ENCODE peak calls at places on chromosomes 5 and 9, in seven cellular contexts. X is NCI-H1092, T is GM12878, C is RWPE1, S is suprapubic skin, F is AG04449, N is stomach. P is an unnamed sample.

GRCh38 chr5:140329739-140330481 is 16.5 kb downstream of the HBEGF start:
- DNase-seq in X (no peak), F (no peak), S (no peak), N (no peak), C (no peak), T (no peak), P (no peak)

GRCh38 chr5:106894964-106895363 is 775.8 kb downstream of the EFNA5 start:
- DNase-seq in X (no peak), S (no peak), N (no peak), C (no peak), T (no peak), F (no peak), P (peak)

GRCh38 chr5:150272531-150272930 is 17.0 kb downstream of the CAMK2A start:
- DNase-seq in F (no peak), T (no peak), S (no peak), C (peak), X (peak), N (no peak), P (peak)

GRCh38 chr5:112960861-112961504 is 15.6 kb upstream of the DCP2 start:
- DNase-seq in F (no peak), S (no peak), T (no peak), N (no peak), C (no peak), X (no peak), P (no peak)

GRCh38 chr9:123867034-123867433 is 62.9 kb downstream of the DENND1A start:
- DNase-seq in X (no peak), C (no peak), F (no peak), S (no peak), T (no peak), N (no peak), P (no peak)

GRCh38 chr9:4022435-4023067 is 277.3 kb downstream of the GLIS3 start:
- DNase-seq in N (no peak), S (no peak), X (no peak), T (no peak), F (no peak), C (no peak), P (peak)

GRCh38 chr9:107367727-107368502 is 84.8 kb downstream of the RAD23B start:
- DNase-seq in X (no peak), F (no peak), T (no peak), N (no peak), S (no peak), C (no peak), P (no peak)

GRCh38 chr5:10319202-10319851 is 11.6 kb upstream of the CMBL start:
- DNase-seq in S (no peak), T (no peak), F (no peak), X (no peak), N (no peak), C (no peak), P (peak)

GRCh38 chr9:76691761-76692313 is 72.4 kb upstream of the PCA3 start:
- DNase-seq in X (peak), N (no peak), C (no peak), T (no peak), F (no peak), S (no peak), P (no peak)

GRCh38 chr9:113148996-113149960 is 1.5 kb upstream of the SLC31A2 start:
- DNase-seq in N (no peak), F (no peak), C (no peak), T (no peak), S (no peak), X (no peak), P (no peak)

GRCh38 chr5:96146675-96147074 is 185.0 kb upstream of the ELL2 start:
- DNase-seq in T (peak), F (peak), C (peak), S (no peak), X (no peak), N (no peak), P (peak)

GRCh38 chr5:111997308-111998159 is 240.5 kb upstream of the NREP start:
- DNase-seq in T (no peak), S (peak), N (no peak), C (peak), F (peak), X (no peak), P (peak)

GRCh38 chr9:22203371-22204138 is 194.4 kb upstream of the CDKN2B start:
- DNase-seq in T (no peak), N (no peak), X (no peak), S (no peak), C (no peak), F (no peak), P (peak)

GRCh38 chr9:76396597-76396996 is 2.4 kb upstream of the RFK start:
- DNase-seq in T (no peak), C (no peak), F (no peak), X (no peak), N (no peak), S (no peak), P (no peak)

GRCh38 chr5:52822437-52822836 is 34.7 kb downstream of the ITGA1 start:
- DNase-seq in X (no peak), F (no peak), S (peak), T (no peak), C (no peak), N (no peak), P (peak)

GRCh38 chr9:99730063-99730462 is 91.6 kb upstream of the NR4A3 start:
- DNase-seq in N (no peak), X (no peak), S (no peak), C (no peak), F (no peak), T (no peak), P (no peak)

GRCh38 chr5:154110781-154111180 is 72.0 kb downstream of the MFAP3 start:
- DNase-seq in N (no peak), C (no peak), X (no peak), S (no peak), T (no peak), F (no peak), P (peak)

GRCh38 chr5:158471179-158471924 is 612.4 kb upstream of the CLINT1 start:
- DNase-seq in S (no peak), X (peak), T (no peak), C (no peak), F (no peak), N (no peak), P (no peak)

GRCh38 chr5:115069087-115069968 is 100.4 kb downstream of the TRIM36 start:
- DNase-seq in N (peak), S (no peak), C (peak), T (peak), X (no peak), F (peak), P (peak)

GRCh38 chr5:137370511-137371071 is 128.5 kb downstream of the SPOCK1 start:
- DNase-seq in C (peak), F (peak), S (no peak), X (no peak), T (no peak), N (no peak), P (no peak)

GRCh38 chr5:81838307-81838906 is 87.5 kb upstream of the SSBP2 start:
- DNase-seq in S (no peak), X (no peak), C (no peak), F (no peak), T (no peak), N (no peak), P (peak)

GRCh38 chr5:93583799-93584530 is 943 bp downstream of the NR2F1 start:
- DNase-seq in F (no peak), X (peak), N (no peak), S (no peak), T (no peak), C (peak), P (no peak)

GRCh38 chr9:33320568-33321261 is 30.4 kb downstream of the NFX1 start:
- DNase-seq in X (no peak), C (peak), N (no peak), T (no peak), F (peak), S (no peak), P (peak)

GRCh38 chr9:128689820-128690683 is 1.0 kb downstream of the SET start:
- DNase-seq in T (no peak), C (peak), S (no peak), N (peak), X (peak), F (no peak), P (no peak)

GRCh38 chr9:14417230-14417629 is 103.3 kb upstream of the NFIB start:
- DNase-seq in C (no peak), F (no peak), T (no peak), S (no peak), N (no peak), X (no peak), P (peak)

GRCh38 chr9:103700558-103700957 is 393.6 kb upstream of the SMC2 start:
- DNase-seq in C (no peak), X (no peak), S (no peak), N (no peak), T (no peak), F (no peak), P (no peak)

GRCh38 chr9:126830827-126831226 is 26.0 kb downstream of the ZBTB43 start:
- DNase-seq in N (no peak), X (no peak), C (no peak), S (no peak), T (no peak), F (no peak), P (no peak)

GRCh38 chr9:129623331-129623730 is 2.4 kb upstream of the C9orf50 start:
- DNase-seq in X (no peak), C (no peak), T (no peak), S (no peak), F (no peak), N (no peak), P (peak)

GRCh38 chr5:169716287-169716686 is 79.2 kb downstream of the DOCK2 start:
- DNase-seq in X (no peak), F (peak), T (no peak), C (no peak), S (no peak), N (no peak), P (peak)

GRCh38 chr9:128921881-128922763 is 1.3 kb downstream of the PHYHD1 start:
- DNase-seq in C (no peak), N (peak), X (no peak), F (no peak), T (no peak), S (no peak), P (peak)

GRCh38 chr5:173848986-173849596 is 39.1 kb upstream of the CPEB4 start:
- DNase-seq in N (no peak), X (no peak), F (no peak), T (no peak), C (no peak), S (no peak), P (no peak)

GRCh38 chr9:4979224-4979623 is 5.8 kb upstream of the JAK2 start:
- DNase-seq in F (no peak), N (no peak), T (no peak), C (no peak), S (no peak), X (no peak), P (peak)

GRCh38 chr9:78325343-78325742 is 28.4 kb downstream of the PSAT1 start:
- DNase-seq in X (no peak), C (no peak), N (no peak), S (no peak), T (no peak), F (no peak), P (peak)

GRCh38 chr5:51279983-51280382 is 103.3 kb upstream of the ISL1 start:
- DNase-seq in N (no peak), X (peak), S (no peak), T (no peak), C (peak), F (no peak), P (no peak)

GRCh38 chr5:1105350-1106265 is 6.3 kb downstream of the SLC12A7 start:
- DNase-seq in N (peak), F (no peak), S (no peak), C (no peak), T (no peak), X (no peak), P (peak)

GRCh38 chr9:14396171-14396570 is 82.2 kb upstream of the NFIB start:
- DNase-seq in F (no peak), S (no peak), C (no peak), T (no peak), N (no peak), X (no peak), P (no peak)

GRCh38 chr5:157747766-157748700 is 4.5 kb downstream of the LSM11 start:
- DNase-seq in X (no peak), F (no peak), S (no peak), N (no peak), T (no peak), C (no peak), P (peak)